ENCODE peak calls at places on chromosomes 4 and X, in five cellular contexts. R, W, Q, U and E are unnamed samples. For H3K4me1, the result is how much of the 10 kb centered on the place peaks cover.

GRCh38 chr4:130814896-130815295 is 1718.9 kb downstream of the C4orf33 start:
- DNase-seq in R (no peak), W (no peak), Q (no peak), U (no peak), E (no peak)

GRCh38 chrX:124033821-124034220 is 72.3 kb downstream of the STAG2 start:
- DNase-seq in R (no peak), W (no peak), Q (no peak), U (no peak), E (no peak)

GRCh38 chr4:17232575-17233253 is 279.2 kb downstream of the QDPR start:
- DNase-seq in R (no peak), W (no peak), Q (peak), U (no peak), E (no peak)

GRCh38 chrX:11481035-11481434 is 184.7 kb downstream of the ARHGAP6 start:
- DNase-seq in R (no peak), W (no peak), Q (no peak), U (no peak), E (no peak)

GRCh38 chrX:24646745-24647182 is 383 bp downstream of the PCYT1B start:
- DNase-seq in R (no peak), W (no peak), Q (peak), U (no peak), E (no peak)

GRCh38 chr4:140367738-140368137 is 5.7 kb upstream of the SCOC start:
- DNase-seq in R (no peak), W (no peak), Q (peak), U (no peak), E (no peak)

GRCh38 chrX:10450229-10450958 is 170.0 kb downstream of the MID1 start:
- DNase-seq in R (no peak), W (no peak), Q (peak), U (no peak), E (no peak)

GRCh38 chrX:103629295-103630170 is 758 bp downstream of the TCEAL1 start:
- DNase-seq in R (peak), W (peak), Q (peak), U (peak), E (peak)

GRCh38 chr4:113840850-113841249 is 79.3 kb upstream of the CAMK2D start:
- DNase-seq in R (no peak), W (no peak), Q (no peak), U (no peak), E (no peak)

GRCh38 chrX:77893713-77894112 is 1.5 kb downstream of the MAGT1 start:
- DNase-seq in R (no peak), W (no peak), Q (no peak), U (no peak), E (no peak)

GRCh38 chr4:77358315-77358928 is 201.4 kb downstream of the CCNG2 start:
- DNase-seq in R (no peak), W (no peak), Q (peak), U (no peak), E (no peak)

GRCh38 chrX:69104756-69105434 is 60.4 kb downstream of the PJA1 start:
- DNase-seq in R (no peak), W (no peak), Q (no peak), U (no peak), E (no peak)

GRCh38 chrX:101619336-101619735 is 1.5 kb upstream of the ARMCX6 start:
- DNase-seq in R (no peak), W (no peak), Q (no peak), U (no peak), E (no peak)

GRCh38 chrX:43269201-43269600 is 386.9 kb upstream of the MAOA start:
- DNase-seq in R (no peak), W (no peak), Q (peak), U (no peak), E (no peak)

GRCh38 chr4:183996868-183997267 is 91.8 kb downstream of the STOX2 start:
- DNase-seq in R (no peak), W (no peak), Q (no peak), U (no peak), E (no peak)

GRCh38 chr4:176357359-176358082 is 37.8 kb downstream of the SPCS3 start:
- DNase-seq in R (no peak), W (no peak), Q (no peak), U (no peak), E (no peak)

GRCh38 chr4:87559090-87559837 is 30.1 kb upstream of the SPARCL1 start:
- DNase-seq in R (no peak), W (peak), Q (no peak), U (peak), E (no peak)

GRCh38 chr4:113683143-113683542 is 78.4 kb downstream of the CAMK2D start:
- DNase-seq in R (no peak), W (peak), Q (no peak), U (no peak), E (no peak)

GRCh38 chr4:19301527-19301926 is 950.2 kb upstream of the SLIT2 start:
- DNase-seq in R (no peak), W (no peak), Q (no peak), U (no peak), E (no peak)

GRCh38 chrX:133018229-133018628 is 59.8 kb upstream of the HS6ST2 start:
- DNase-seq in R (no peak), W (no peak), Q (no peak), U (no peak), E (no peak)

GRCh38 chr4:102299708-102300107 is 45.6 kb downstream of the SLC39A8 start:
- DNase-seq in R (no peak), W (no peak), Q (peak), U (peak), E (peak)

GRCh38 chr4:184994623-184995010 is 23.7 kb upstream of the HELT start:
- DNase-seq in R (no peak), W (no peak), Q (no peak), U (no peak), E (no peak)

GRCh38 chr4:110165382-110166285 is 32.8 kb downstream of the ELOVL6 start:
- DNase-seq in R (no peak), W (peak), Q (peak), U (no peak), E (no peak)

GRCh38 chr4:149933883-149934282 is 118.2 kb upstream of the IQCM start:
- DNase-seq in R (no peak), W (no peak), Q (no peak), U (no peak), E (no peak)

GRCh38 chr4:57190651-57191481 is 80.7 kb upstream of the IGFBP7 start:
- DNase-seq in R (no peak), W (peak), Q (peak), U (peak), E (no peak)

GRCh38 chr4:13698296-13698695 is 70.8 kb upstream of the BOD1L1 start:
- DNase-seq in R (no peak), W (no peak), Q (no peak), U (no peak), E (no peak)

GRCh38 chr4:135732448-135732847 is 1530.9 kb upstream of the PABPC4L start:
- DNase-seq in R (no peak), W (no peak), Q (no peak), U (no peak), E (no peak)

GRCh38 chr4:165931741-165932140 is 58.7 kb downstream of the TLL1 start:
- DNase-seq in R (no peak), W (no peak), Q (no peak), U (no peak), E (no peak)

GRCh38 chr4:156388826-156389225 is 435.2 kb upstream of the CTSO start:
- DNase-seq in R (no peak), W (no peak), Q (no peak), U (no peak), E (no peak)

GRCh38 chr4:7313991-7314390 is 120.7 kb downstream of the PSAPL1 start:
- DNase-seq in R (no peak), W (no peak), Q (no peak), U (no peak), E (no peak)

GRCh38 chr4:122668241-122668640 is 47.4 kb upstream of the IL21 start:
- DNase-seq in R (no peak), W (no peak), Q (no peak), U (no peak), E (no peak)

GRCh38 chr4:40055379-40055872 is 1.2 kb upstream of the N4BP2 start:
- DNase-seq in R (no peak), W (no peak), Q (no peak), U (no peak), E (no peak)

GRCh38 chr4:142534994-142535393 is 311.1 kb downstream of the INPP4B start:
- DNase-seq in R (no peak), W (no peak), Q (no peak), U (no peak), E (no peak)

GRCh38 chr4:3752022-3752421 is 14.2 kb upstream of the ADRA2C start:
- DNase-seq in R (no peak), W (no peak), Q (no peak), U (no peak), E (no peak)

GRCh38 chr4:21113496-21114213 is 413.4 kb downstream of the PACRGL start:
- DNase-seq in R (no peak), W (no peak), Q (peak), U (no peak), E (no peak)

GRCh38 chr4:161799687-161800086 is 364.1 kb downstream of the FSTL5 start:
- DNase-seq in R (no peak), W (no peak), Q (no peak), U (no peak), E (no peak)

GRCh38 chr4:122450847-122451246 is 5.7 kb downstream of the IL2 start:
- DNase-seq in R (no peak), W (no peak), Q (no peak), U (peak), E (no peak)

GRCh38 chrX:34918856-34919255 is 23.7 kb upstream of the FAM47B start:
- DNase-seq in R (no peak), W (no peak), Q (peak), U (no peak), E (no peak)

GRCh38 chrX:34917146-34917545 is 25.4 kb upstream of the FAM47B start:
- DNase-seq in R (no peak), W (no peak), Q (no peak), U (no peak), E (no peak)

GRCh38 chrX:34918091-34918736 is 24.4 kb upstream of the FAM47B start:
- DNase-seq in R (no peak), W (no peak), Q (no peak), U (no peak), E (no peak)

GRCh38 chrX:34915463-34916225 is 27.0 kb upstream of the FAM47B start:
- DNase-seq in R (no peak), W (no peak), Q (no peak), U (no peak), E (no peak)
- H3K4me1 ChIP-seq in R (under half), W (under half), Q (under half), U (under half), E (under half)

GRCh38 chr4:8538703-8539567 is 41.3 kb upstream of the GPR78 start:
- DNase-seq in R (peak), W (no peak), Q (peak), U (no peak), E (no peak)

GRCh38 chr4:8540072-8540471 is 40.1 kb upstream of the GPR78 start:
- DNase-seq in R (peak), W (no peak), Q (no peak), U (no peak), E (no peak)

GRCh38 chr4:8540586-8540985 is 39.6 kb upstream of the GPR78 start:
- DNase-seq in R (peak), W (no peak), Q (no peak), U (no peak), E (no peak)

GRCh38 chr4:8540991-8541390 is 39.2 kb upstream of the GPR78 start:
- DNase-seq in R (no peak), W (no peak), Q (no peak), U (no peak), E (no peak)

GRCh38 chr4:8539661-8540060 is 40.5 kb upstream of the GPR78 start:
- DNase-seq in R (peak), W (no peak), Q (no peak), U (no peak), E (no peak)
- H3K4me1 ChIP-seq in R (under half), W (under half), Q (under half), U (under half), E (under half)

GRCh38 chr4:26821677-26822503 is 38.8 kb upstream of the STIM2 start:
- DNase-seq in R (no peak), W (no peak), Q (peak), U (no peak), E (no peak)
- H3K4me1 ChIP-seq in R (under half), W (under half), Q (under half), U (under half), E (under half)

GRCh38 chr4:78647272-78647671 is 95.7 kb downstream of the ANXA3 start:
- DNase-seq in R (no peak), W (no peak), Q (no peak), U (no peak), E (no peak)

GRCh38 chr4:78644744-78645330 is 93.3 kb downstream of the ANXA3 start:
- DNase-seq in R (no peak), W (peak), Q (peak), U (no peak), E (no peak)

GRCh38 chr4:78645853-78646757 is 94.5 kb downstream of the ANXA3 start:
- DNase-seq in R (no peak), W (peak), Q (peak), U (no peak), E (peak)

GRCh38 chr4:78644063-78644691 is 92.6 kb downstream of the ANXA3 start:
- DNase-seq in R (no peak), W (no peak), Q (no peak), U (no peak), E (no peak)

DNA sequence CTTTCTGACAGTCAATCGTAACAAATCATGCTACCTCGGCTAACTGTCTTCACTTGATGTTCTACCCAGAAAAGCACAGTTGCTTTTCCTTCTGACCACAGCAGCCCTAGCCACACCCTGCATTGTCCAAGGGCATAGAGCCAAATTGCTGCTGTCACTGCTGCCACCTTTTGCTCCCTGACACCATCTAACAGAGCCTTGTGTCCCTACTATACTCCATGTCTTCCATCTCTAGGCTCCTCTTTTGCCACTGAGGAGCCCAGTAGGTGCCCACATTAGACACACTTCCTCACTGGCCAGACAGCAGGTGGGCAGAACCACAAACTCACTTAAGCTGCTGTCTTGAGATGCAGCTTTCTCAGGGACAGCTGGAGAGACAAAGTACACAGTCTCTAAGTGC is 91.4 kb downstream of the ANXA3 start:
- DNase-seq in R (no peak), W (peak), Q (no peak), U (no peak), E (no peak)
- H3K4me1 ChIP-seq in R (under half), W (under half), Q (under half), U (under half), E (under half)

DNA sequence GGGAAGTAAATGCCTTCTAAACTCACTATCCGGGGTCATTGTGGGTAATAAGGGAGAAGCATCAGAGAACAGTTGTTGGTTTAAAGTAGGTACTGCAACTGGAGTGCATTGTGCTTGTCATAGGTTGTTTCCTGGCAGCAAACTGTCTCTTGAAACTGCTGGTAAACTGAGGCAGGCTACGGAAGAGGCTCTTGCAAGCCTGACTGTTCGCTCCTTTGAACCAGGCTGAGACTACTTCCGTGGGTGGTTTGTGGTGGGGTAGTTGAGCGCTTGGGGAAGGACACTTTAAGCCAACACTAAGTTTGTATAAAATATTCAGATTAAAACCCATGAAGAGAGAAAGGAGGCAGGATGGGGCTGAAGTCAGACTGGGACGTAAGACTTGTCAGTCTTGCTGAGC is 45.2 kb upstream of the WDR1 start:
- DNase-seq in R (no peak), W (no peak), Q (no peak), U (no peak), E (no peak)
- H3K4me1 ChIP-seq in R (under half), W (under half), Q (under half), U (under half), E (under half)

GRCh38 chr4:168615294-168615693 is 118.4 kb downstream of the PALLD start:
- DNase-seq in R (no peak), W (no peak), Q (no peak), U (no peak), E (no peak)

GRCh38 chr4:168612435-168613139 is 115.7 kb downstream of the PALLD start:
- DNase-seq in R (no peak), W (no peak), Q (peak), U (no peak), E (no peak)

GRCh38 chr4:168614316-168615057 is 117.6 kb downstream of the PALLD start:
- DNase-seq in R (no peak), W (no peak), Q (no peak), U (no peak), E (no peak)

GRCh38 chr4:168610911-168611530 is 114.2 kb downstream of the PALLD start:
- DNase-seq in R (no peak), W (no peak), Q (no peak), U (no peak), E (no peak)

DNA sequence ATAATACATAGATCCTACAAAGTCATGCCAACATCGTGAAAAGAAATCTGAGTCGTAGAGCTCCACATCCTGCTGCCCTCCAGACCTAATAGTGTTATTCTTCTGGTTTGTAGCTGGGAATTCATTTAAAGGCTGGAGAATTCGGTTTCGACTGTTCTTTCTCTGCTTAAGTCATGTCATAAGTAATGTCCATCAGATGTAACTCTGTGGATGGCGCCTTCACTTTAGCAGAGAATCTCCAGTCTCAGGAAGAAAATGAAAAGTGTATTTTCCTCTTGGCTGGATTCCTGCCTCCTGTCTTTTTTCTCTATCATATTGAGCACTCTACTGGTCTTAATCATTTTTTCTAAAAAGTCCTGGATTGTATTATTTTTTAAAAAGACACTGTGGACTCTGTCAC is 117.0 kb downstream of the PALLD start:
- DNase-seq in R (no peak), W (no peak), Q (no peak), U (no peak), E (no peak)
- H3K4me1 ChIP-seq in R (under half), W (under half), Q (under half), U (under half), E (under half)

GRCh38 chr4:85724801-85725548 is 250.0 kb downstream of the ARHGAP24 start:
- DNase-seq in R (no peak), W (no peak), Q (no peak), U (no peak), E (no peak)

GRCh38 chr4:85722401-85722800 is 247.5 kb downstream of the ARHGAP24 start:
- DNase-seq in R (no peak), W (no peak), Q (no peak), U (no peak), E (no peak)

GRCh38 chr4:85720736-85721135 is 245.8 kb downstream of the ARHGAP24 start:
- DNase-seq in R (no peak), W (no peak), Q (no peak), U (no peak), E (no peak)

GRCh38 chr4:85725727-85726170 is 250.8 kb downstream of the ARHGAP24 start:
- DNase-seq in R (no peak), W (peak), Q (peak), U (no peak), E (no peak)

DNA sequence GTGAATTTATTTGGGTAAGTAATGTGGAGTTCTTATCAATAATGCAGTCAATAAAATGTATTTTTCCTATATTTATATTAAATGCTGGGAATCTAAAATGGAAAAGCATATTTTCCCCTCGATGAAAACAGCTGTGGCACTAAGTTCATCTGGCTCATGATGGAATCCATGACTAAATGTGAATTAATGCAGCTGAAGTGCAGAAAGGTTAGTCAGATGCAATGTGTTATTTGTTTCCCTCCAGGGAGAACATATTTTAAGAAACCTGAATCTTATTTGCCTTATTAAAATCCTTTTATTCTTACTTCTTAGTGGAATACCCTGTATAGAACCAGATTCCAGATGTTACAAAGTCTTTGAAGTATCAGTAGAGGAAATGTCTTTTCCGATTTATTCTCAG is 247.9 kb downstream of the ARHGAP24 start:
- DNase-seq in R (no peak), W (no peak), Q (no peak), U (no peak), E (no peak)
- H3K4me1 ChIP-seq in R (under half), W (under half), Q (under half), U (under half), E (under half)